ENCODE peak calls at places on chromosomes 16 and 17, in six cellular contexts. One of them, this sample, is unnamed.

GRCh38 chr16:4411684-4412083 is 4.7 kb downstream of the CORO7 start:
- DNase-seq in heart right ventricle: peak
- DNase-seq in fibroblast of the aortic adventitia: no peak
- DNase-seq in B cell: no peak
- DNase-seq in endothelial cell: no peak
- DNase-seq in psoas muscle: peak
- DNase-seq in this sample: no peak

GRCh38 chr17:79670537-79671386 is 59.9 kb upstream of the RBFOX3 start:
- DNase-seq in heart right ventricle: no peak
- DNase-seq in fibroblast of the aortic adventitia: no peak
- DNase-seq in B cell: no peak
- DNase-seq in endothelial cell: no peak
- DNase-seq in psoas muscle: no peak
- DNase-seq in this sample: no peak

GRCh38 chr17:29442451-29442850 is 52.3 kb downstream of the TAOK1 start:
- DNase-seq in heart right ventricle: no peak
- DNase-seq in fibroblast of the aortic adventitia: no peak
- DNase-seq in B cell: no peak
- DNase-seq in endothelial cell: no peak
- DNase-seq in psoas muscle: no peak
- DNase-seq in this sample: no peak

GRCh38 chr17:52420555-52421078 is 262.1 kb upstream of the CA10 start:
- DNase-seq in heart right ventricle: no peak
- DNase-seq in fibroblast of the aortic adventitia: no peak
- DNase-seq in B cell: no peak
- DNase-seq in endothelial cell: no peak
- DNase-seq in psoas muscle: no peak
- DNase-seq in this sample: no peak

GRCh38 chr17:68441064-68441770 is 16.1 kb downstream of the WIPI1 start:
- DNase-seq in heart right ventricle: no peak
- DNase-seq in fibroblast of the aortic adventitia: no peak
- DNase-seq in B cell: no peak
- DNase-seq in endothelial cell: peak
- DNase-seq in psoas muscle: no peak
- DNase-seq in this sample: no peak

GRCh38 chr17:1302761-1303160 is 23.3 kb downstream of the TRARG1 start:
- DNase-seq in heart right ventricle: no peak
- DNase-seq in fibroblast of the aortic adventitia: no peak
- DNase-seq in B cell: no peak
- DNase-seq in endothelial cell: no peak
- DNase-seq in psoas muscle: no peak
- DNase-seq in this sample: no peak

GRCh38 chr16:1632638-1632970 is 20.4 kb downstream of the CRAMP1 start:
- DNase-seq in heart right ventricle: no peak
- DNase-seq in fibroblast of the aortic adventitia: no peak
- DNase-seq in B cell: no peak
- DNase-seq in endothelial cell: no peak
- DNase-seq in psoas muscle: no peak
- DNase-seq in this sample: no peak

GRCh38 chr17:37742762-37743611 is 1.9 kb downstream of the HNF1B start:
- DNase-seq in heart right ventricle: no peak
- DNase-seq in fibroblast of the aortic adventitia: no peak
- DNase-seq in B cell: no peak
- DNase-seq in endothelial cell: peak
- DNase-seq in psoas muscle: no peak
- DNase-seq in this sample: peak

GRCh38 chr16:30183236-30183960 is at the start of gene CORO1A:
- DNase-seq in heart right ventricle: peak
- DNase-seq in fibroblast of the aortic adventitia: peak
- DNase-seq in B cell: peak
- DNase-seq in endothelial cell: peak
- DNase-seq in psoas muscle: peak
- DNase-seq in this sample: peak

GRCh38 chr17:77475012-77475976 is 334.5 kb downstream of the SEC14L1 start:
- DNase-seq in heart right ventricle: no peak
- DNase-seq in fibroblast of the aortic adventitia: peak
- DNase-seq in B cell: peak
- DNase-seq in endothelial cell: no peak
- DNase-seq in psoas muscle: no peak
- DNase-seq in this sample: no peak

GRCh38 chr17:4947411-4948165 is 742 bp downstream of the PFN1 start:
- DNase-seq in heart right ventricle: peak
- DNase-seq in fibroblast of the aortic adventitia: peak
- DNase-seq in B cell: no peak
- DNase-seq in endothelial cell: peak
- DNase-seq in psoas muscle: peak
- DNase-seq in this sample: peak

GRCh38 chr17:37657202-37657601 is 14.0 kb upstream of the DDX52 start:
- DNase-seq in heart right ventricle: no peak
- DNase-seq in fibroblast of the aortic adventitia: no peak
- DNase-seq in B cell: no peak
- DNase-seq in endothelial cell: no peak
- DNase-seq in psoas muscle: no peak
- DNase-seq in this sample: no peak

GRCh38 chr17:75480281-75480680 is 23.8 kb downstream of the TMEM94 start:
- DNase-seq in heart right ventricle: no peak
- DNase-seq in fibroblast of the aortic adventitia: no peak
- DNase-seq in B cell: no peak
- DNase-seq in endothelial cell: no peak
- DNase-seq in psoas muscle: peak
- DNase-seq in this sample: no peak

GRCh38 chr17:37701424-37702020 is 43.3 kb downstream of the HNF1B start:
- DNase-seq in heart right ventricle: no peak
- DNase-seq in fibroblast of the aortic adventitia: peak
- DNase-seq in B cell: peak
- DNase-seq in endothelial cell: peak
- DNase-seq in psoas muscle: no peak
- DNase-seq in this sample: peak

GRCh38 chr16:79372504-79373184 is 227.9 kb downstream of the MAF start:
- DNase-seq in heart right ventricle: no peak
- DNase-seq in fibroblast of the aortic adventitia: no peak
- DNase-seq in B cell: no peak
- DNase-seq in endothelial cell: no peak
- DNase-seq in psoas muscle: no peak
- DNase-seq in this sample: no peak

GRCh38 chr16:67447508-67448076 is 16.7 kb downstream of the HSD11B2 start:
- DNase-seq in heart right ventricle: peak
- DNase-seq in fibroblast of the aortic adventitia: peak
- DNase-seq in B cell: peak
- DNase-seq in endothelial cell: peak
- DNase-seq in psoas muscle: no peak
- DNase-seq in this sample: peak

GRCh38 chr16:9526791-9527190 is 435.3 kb downstream of the HAPSTR1 start:
- DNase-seq in heart right ventricle: no peak
- DNase-seq in fibroblast of the aortic adventitia: no peak
- DNase-seq in B cell: no peak
- DNase-seq in endothelial cell: no peak
- DNase-seq in psoas muscle: no peak
- DNase-seq in this sample: no peak

GRCh38 chr17:44212507-44213402 is 6.7 kb downstream of the UBTF start:
- DNase-seq in heart right ventricle: no peak
- DNase-seq in fibroblast of the aortic adventitia: no peak
- DNase-seq in B cell: no peak
- DNase-seq in endothelial cell: no peak
- DNase-seq in psoas muscle: peak
- DNase-seq in this sample: no peak

GRCh38 chr16:23597003-23597756 is 1.1 kb upstream of the NDUFAB1 start:
- DNase-seq in heart right ventricle: peak
- DNase-seq in fibroblast of the aortic adventitia: no peak
- DNase-seq in B cell: peak
- DNase-seq in endothelial cell: peak
- DNase-seq in psoas muscle: no peak
- DNase-seq in this sample: peak

GRCh38 chr17:45371414-45372324 is 54.8 kb upstream of the MAP3K14 start:
- DNase-seq in heart right ventricle: peak
- DNase-seq in fibroblast of the aortic adventitia: peak
- DNase-seq in B cell: no peak
- DNase-seq in endothelial cell: peak
- DNase-seq in psoas muscle: peak
- DNase-seq in this sample: no peak

GRCh38 chr17:79812969-79813825 is 16.3 kb upstream of the CBX8 start:
- DNase-seq in heart right ventricle: no peak
- DNase-seq in fibroblast of the aortic adventitia: no peak
- DNase-seq in B cell: no peak
- DNase-seq in endothelial cell: peak
- DNase-seq in psoas muscle: no peak
- DNase-seq in this sample: no peak

GRCh38 chr17:35612924-35613521 is 25.9 kb downstream of the AP2B1 start:
- DNase-seq in heart right ventricle: peak
- DNase-seq in fibroblast of the aortic adventitia: peak
- DNase-seq in B cell: peak
- DNase-seq in endothelial cell: peak
- DNase-seq in psoas muscle: no peak
- DNase-seq in this sample: no peak

GRCh38 chr17:55806745-55807466 is 56.1 kb downstream of the PCTP start:
- DNase-seq in heart right ventricle: no peak
- DNase-seq in fibroblast of the aortic adventitia: no peak
- DNase-seq in B cell: no peak
- DNase-seq in endothelial cell: no peak
- DNase-seq in psoas muscle: no peak
- DNase-seq in this sample: no peak

GRCh38 chr16:57723170-57723569 is 12.4 kb upstream of the KATNB1 start:
- DNase-seq in heart right ventricle: no peak
- DNase-seq in fibroblast of the aortic adventitia: no peak
- DNase-seq in B cell: no peak
- DNase-seq in endothelial cell: peak
- DNase-seq in psoas muscle: no peak
- DNase-seq in this sample: no peak
- TF ChIP-seq CTCF in heart right ventricle: peak
- TF ChIP-seq CTCF in fibroblast of the aortic adventitia: no peak
- TF ChIP-seq CTCF in B cell: no peak
- TF ChIP-seq CTCF in endothelial cell: peak
- TF ChIP-seq CTCF in psoas muscle: no peak
- TF ChIP-seq CTCF in this sample: no peak

GRCh38 chr16:15031596-15031995 is 24.3 kb downstream of the NTAN1 start:
- DNase-seq in heart right ventricle: no peak
- DNase-seq in fibroblast of the aortic adventitia: no peak
- DNase-seq in B cell: no peak
- DNase-seq in endothelial cell: no peak
- DNase-seq in psoas muscle: no peak
- DNase-seq in this sample: no peak
- TF ChIP-seq CTCF in heart right ventricle: no peak
- TF ChIP-seq CTCF in fibroblast of the aortic adventitia: no peak
- TF ChIP-seq CTCF in B cell: no peak
- TF ChIP-seq CTCF in endothelial cell: no peak
- TF ChIP-seq CTCF in psoas muscle: no peak
- TF ChIP-seq CTCF in this sample: no peak

GRCh38 chr16:35391328-35391727 is 1931.9 kb downstream of the TP53TG3F start:
- DNase-seq in heart right ventricle: peak
- DNase-seq in fibroblast of the aortic adventitia: peak
- DNase-seq in B cell: no peak
- DNase-seq in endothelial cell: no peak
- DNase-seq in psoas muscle: no peak
- DNase-seq in this sample: no peak
- TF ChIP-seq CTCF in heart right ventricle: peak
- TF ChIP-seq CTCF in fibroblast of the aortic adventitia: peak
- TF ChIP-seq CTCF in B cell: peak
- TF ChIP-seq CTCF in endothelial cell: no peak
- TF ChIP-seq CTCF in psoas muscle: peak
- TF ChIP-seq CTCF in this sample: peak

GRCh38 chr16:85514601-85515318 is 98.4 kb upstream of the GSE1 start:
- DNase-seq in heart right ventricle: peak
- DNase-seq in fibroblast of the aortic adventitia: peak
- DNase-seq in B cell: no peak
- DNase-seq in endothelial cell: no peak
- DNase-seq in psoas muscle: peak
- DNase-seq in this sample: no peak
- TF ChIP-seq CTCF in heart right ventricle: no peak
- TF ChIP-seq CTCF in fibroblast of the aortic adventitia: no peak
- TF ChIP-seq CTCF in B cell: no peak
- TF ChIP-seq CTCF in endothelial cell: no peak
- TF ChIP-seq CTCF in psoas muscle: no peak
- TF ChIP-seq CTCF in this sample: no peak

DNA sequence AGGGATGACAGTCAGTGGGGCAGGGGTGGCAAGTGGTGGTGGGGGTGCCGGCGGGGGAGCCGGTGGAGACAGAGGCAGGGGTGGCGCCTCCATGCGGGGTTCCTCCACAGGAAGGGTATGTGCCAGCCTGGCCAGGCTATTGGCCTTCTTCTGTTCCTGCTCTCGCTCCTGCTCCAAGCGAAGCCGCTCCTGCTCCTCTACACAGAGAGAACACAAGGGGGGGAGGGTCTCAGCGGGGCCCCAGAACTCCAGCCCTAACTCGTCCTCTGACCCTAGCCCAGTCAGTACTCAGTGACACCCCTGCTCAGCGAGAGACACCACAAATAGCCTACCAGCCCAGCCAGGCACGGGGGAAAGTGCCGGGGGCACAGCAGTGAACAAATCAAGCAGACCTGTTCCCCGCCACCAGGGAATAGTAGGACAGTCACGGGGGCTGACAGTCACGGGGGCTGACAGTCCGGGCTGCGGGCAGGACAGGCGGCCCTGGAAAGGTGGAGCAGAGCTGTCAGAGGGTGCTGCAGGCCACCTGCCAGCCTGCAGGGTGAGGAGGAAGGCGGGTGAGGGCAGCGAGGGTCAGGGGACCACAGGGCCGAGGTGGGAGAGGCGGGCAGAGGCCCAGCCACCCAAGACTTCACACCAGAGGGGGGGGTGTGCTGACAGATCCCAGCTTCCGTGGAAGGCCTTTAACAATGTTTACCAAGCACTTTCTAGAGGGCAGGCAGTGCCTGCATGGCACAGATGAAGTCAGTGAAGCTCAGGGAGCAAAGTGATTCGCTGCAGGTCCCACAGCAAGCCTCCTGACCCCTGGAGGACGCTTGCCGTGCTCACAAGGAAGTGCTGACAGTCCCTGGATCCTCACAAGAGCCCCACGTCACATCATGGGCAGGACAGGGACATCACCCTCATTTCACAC is 5.3 kb downstream of the MNT start:
- DNase-seq in heart right ventricle: no peak
- DNase-seq in fibroblast of the aortic adventitia: no peak
- DNase-seq in B cell: no peak
- DNase-seq in endothelial cell: no peak
- DNase-seq in psoas muscle: peak
- DNase-seq in this sample: no peak
- TF ChIP-seq CTCF in heart right ventricle: no peak
- TF ChIP-seq CTCF in fibroblast of the aortic adventitia: no peak
- TF ChIP-seq CTCF in B cell: no peak
- TF ChIP-seq CTCF in endothelial cell: no peak
- TF ChIP-seq CTCF in psoas muscle: no peak
- TF ChIP-seq CTCF in this sample: no peak

DNA sequence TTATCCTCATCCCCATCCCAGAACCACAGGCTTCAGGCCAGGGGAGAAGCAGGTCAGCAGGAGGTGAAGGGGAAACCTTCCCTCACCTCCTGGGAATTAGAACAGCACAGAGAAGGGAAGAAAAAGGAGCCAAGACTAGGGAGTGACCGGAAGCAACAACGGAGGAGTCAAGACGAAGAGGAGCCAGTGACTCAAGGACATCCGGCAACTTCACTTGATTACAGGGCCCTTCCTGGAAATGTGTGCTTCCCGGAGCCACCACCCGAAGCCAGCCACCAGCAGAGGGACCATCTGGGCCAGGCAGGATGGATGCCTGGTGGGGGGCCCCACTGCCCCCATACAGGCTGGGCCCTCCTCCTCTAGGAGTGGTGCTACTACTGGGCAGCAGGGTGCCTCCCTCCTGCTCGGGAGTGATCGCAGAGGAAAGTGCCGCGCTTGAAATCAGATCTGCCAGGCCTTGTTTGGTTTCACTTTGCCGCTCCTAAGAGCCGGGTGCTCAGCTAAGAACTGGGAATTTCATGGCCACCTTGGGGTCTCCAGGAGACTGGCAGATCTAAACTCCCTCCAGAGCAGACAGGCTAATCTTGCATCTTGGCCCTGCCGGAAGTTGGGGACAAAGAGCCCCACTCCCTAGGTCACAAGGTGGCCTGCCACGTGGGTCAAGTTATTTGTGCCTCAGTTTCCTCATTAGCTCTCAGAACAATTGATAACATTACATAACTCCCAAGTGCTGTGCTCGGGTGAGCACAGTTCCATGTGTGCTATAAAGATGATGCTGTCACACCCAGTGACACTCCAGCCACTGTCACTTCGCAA is 6.6 kb downstream of the CDC42EP4 start:
- DNase-seq in heart right ventricle: peak
- DNase-seq in fibroblast of the aortic adventitia: peak
- DNase-seq in B cell: no peak
- DNase-seq in endothelial cell: peak
- DNase-seq in psoas muscle: peak
- DNase-seq in this sample: no peak
- TF ChIP-seq CTCF in heart right ventricle: peak
- TF ChIP-seq CTCF in fibroblast of the aortic adventitia: peak
- TF ChIP-seq CTCF in B cell: no peak
- TF ChIP-seq CTCF in endothelial cell: no peak
- TF ChIP-seq CTCF in psoas muscle: peak
- TF ChIP-seq CTCF in this sample: no peak

This sample was measured in GM20000.